ENCODE peak calls at places on chromosomes 13 and 19, in seven cellular contexts. Y is GM23338; L is dorsolateral prefrontal cortex; G is cardiac muscle cell; D is HL-60; M is brain microvascular endothelial cell; U is CD8-positive, alpha-beta T cell. I is an unnamed sample.

GRCh38 chr13:114062754-114063153 is 69.7 kb downstream of the RASA3 start:
- DNase-seq in L (no peak), M (no peak), Y (no peak), U (no peak), D (peak; percentile 94), G (peak; percentile 31), I (no peak)

GRCh38 chr13:37701306-37701705 is 102.7 kb upstream of the POSTN start:
- DNase-seq in M (peak; percentile 79), U (no peak), D (no peak), L (no peak), G (peak; percentile 84), Y (no peak), I (no peak)

GRCh38 chr13:109312399-109312798 is 474.0 kb downstream of the IRS2 start:
- DNase-seq in U (no peak), Y (no peak), L (no peak), D (no peak), M (no peak), G (no peak), I (no peak)

GRCh38 chr19:20271215-20271926 is 104.4 kb downstream of the ZNF486 start:
- DNase-seq in D (no peak), L (no peak), Y (no peak), M (no peak), G (no peak), U (no peak), I (no peak)

GRCh38 chr19:57192993-57193392 is 1.7 kb downstream of the ZNF264 start:
- DNase-seq in L (no peak), M (no peak), Y (no peak), D (no peak), U (no peak), G (no peak), I (no peak)

GRCh38 chr13:93700115-93700514 is 473.5 kb downstream of the GPC6 start:
- DNase-seq in G (no peak), L (no peak), D (no peak), U (no peak), M (peak; percentile 44), Y (no peak), I (no peak)

GRCh38 chr19:7699422-7700127 is 2.4 kb downstream of the FCER2 start:
- DNase-seq in M (no peak), U (no peak), G (no peak), L (no peak), Y (no peak), D (no peak), I (no peak)

GRCh38 chr13:31160857-31161582 is 684 bp downstream of the HSPH1 start:
- DNase-seq in D (peak; percentile 85), Y (peak; percentile 54), M (peak; percentile 76), U (peak; percentile 67), G (peak; percentile 85), L (peak; percentile 28), I (peak; percentile 33)

GRCh38 chr19:11821474-11821873 is 7.4 kb downstream of the ZNF440 start:
- DNase-seq in G (peak; percentile 54), L (no peak), M (peak; percentile 25), U (no peak), Y (no peak), D (no peak), I (no peak)

GRCh38 chr19:11410682-11411081 is 8.4 kb downstream of the RGL3 start:
- DNase-seq in Y (no peak), L (no peak), D (no peak), U (no peak), G (no peak), M (no peak), I (no peak)

GRCh38 chr13:73984949-73985691 is 149.1 kb downstream of the KLF12 start:
- DNase-seq in Y (peak; percentile 37), D (no peak), G (peak; percentile 68), M (no peak), U (peak; percentile 85), L (peak; percentile 14), I (no peak)

GRCh38 chr13:64688893-64689677 is 2541.1 kb downstream of the PCDH9 start:
- DNase-seq in D (no peak), Y (no peak), M (peak; percentile 40), L (no peak), U (no peak), G (no peak), I (peak; percentile 36)

GRCh38 chr19:34241513-34242337 is 12.6 kb upstream of the GARRE1 start:
- DNase-seq in Y (peak; percentile 93), G (no peak), U (no peak), M (no peak), L (no peak), D (peak; percentile 18), I (no peak)

GRCh38 chr13:100916943-100917342 is 242.3 kb upstream of the TMTC4 start:
- DNase-seq in G (no peak), L (no peak), Y (no peak), U (no peak), M (no peak), D (no peak), I (no peak)

DNA sequence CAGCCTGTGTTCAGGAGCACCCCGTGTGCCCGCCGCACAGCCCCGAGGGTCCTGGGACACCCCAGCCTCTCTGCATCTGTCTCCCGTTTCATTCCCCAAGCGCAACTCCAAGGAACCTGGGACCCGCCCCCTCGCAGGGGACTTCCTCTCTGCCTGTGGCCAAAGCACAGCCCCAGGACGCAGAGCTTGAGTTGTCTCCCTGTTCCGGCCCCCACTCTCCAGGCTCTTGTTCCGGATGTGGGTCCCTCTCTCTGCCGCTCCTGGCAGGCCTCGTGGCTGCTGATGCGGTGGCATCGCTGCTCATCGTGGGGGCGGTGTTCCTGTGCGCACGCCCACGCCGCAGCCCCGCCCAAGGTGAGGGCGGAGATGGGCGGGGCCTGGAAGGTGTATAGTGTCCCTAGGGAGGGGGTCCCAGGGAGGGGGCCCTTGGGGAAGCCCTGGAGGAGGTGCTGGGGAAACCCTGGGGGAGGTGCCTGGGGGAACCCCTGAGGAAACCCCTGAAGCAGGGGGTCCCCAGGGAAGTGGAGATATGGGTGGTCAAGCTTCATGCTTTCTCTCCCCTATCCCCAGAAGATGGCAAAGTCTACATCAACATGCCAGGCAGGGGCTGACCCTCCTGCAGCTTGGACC is 1.3 kb downstream of the HCST start:
- DNase-seq in G (peak; percentile 73), U (peak; percentile 94), D (peak; percentile 99), M (peak; percentile 54), L (no peak), Y (peak; percentile 95), I (no peak)
- H3K4me3 ChIP-seq in G (no peak overlapping the region), U (peak overlapping the region; percentile 72), D (peak overlapping the region; percentile 91), M (peak overlapping the region; percentile 41), L (no peak overlapping the region), Y (peak overlapping the region; percentile 72), I (peak overlapping the region; percentile 37)

GRCh38 chr19:15264061-15264932 is 32.0 kb upstream of the EPHX3 start:
- DNase-seq in M (peak; percentile 51), D (peak; percentile 66), L (peak; percentile 69), G (peak; percentile 78), Y (peak; percentile 93), U (peak; percentile 82), I (peak; percentile 34)
- H3K27ac ChIP-seq in M (no peak overlapping the region), D (no peak overlapping the region), L (peak overlapping the region; percentile 84), G (peak overlapping the region; percentile 54), Y (no peak overlapping the region), U (no peak overlapping the region), I (no peak overlapping the region)

GRCh38 chr19:55087542-55087935 is 11.9 kb downstream of the EPS8L1 start:
- DNase-seq in U (no peak), D (no peak), G (peak; percentile 32), Y (peak; percentile 62), L (no peak), M (no peak), I (no peak)
- H3K4me3 ChIP-seq in U (peak overlapping the region; percentile 34), D (no peak overlapping the region), G (peak overlapping the region; percentile 36), Y (peak overlapping the region; percentile 79), L (peak overlapping the region; percentile 46), M (peak overlapping the region; percentile 59), I (peak overlapping the region; percentile 68)

DNA sequence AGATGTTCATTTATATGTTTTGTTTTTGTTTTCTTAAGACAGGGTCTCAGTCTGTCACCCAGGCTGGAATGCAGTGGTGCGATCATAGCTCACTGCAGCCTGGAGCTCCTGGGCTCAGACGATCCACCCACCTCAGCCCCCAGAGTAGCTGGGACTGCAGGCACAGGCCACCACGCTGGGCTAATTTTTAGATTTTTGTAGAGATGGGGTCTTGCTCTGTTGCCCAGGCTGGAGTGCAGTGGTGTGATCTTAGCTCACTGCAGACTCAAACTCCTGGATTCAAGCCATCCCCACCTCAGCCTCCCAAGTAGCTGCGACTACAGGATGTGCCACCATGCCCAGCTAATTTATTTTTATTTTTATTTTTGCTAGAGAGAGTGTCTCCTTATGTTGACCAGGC is 45.7 kb downstream of the NFIC start:
- DNase-seq in U (no peak), D (no peak), M (no peak), L (no peak), Y (no peak), G (no peak), I (no peak)
- H3K27ac ChIP-seq in U (no peak overlapping the region), D (no peak overlapping the region), M (no peak overlapping the region), L (peak overlapping the region; percentile 64), Y (no peak overlapping the region), G (no peak overlapping the region), I (no peak overlapping the region)

GRCh38 chr13:26048745-26049144 is 3.1 kb downstream of the SHISA2 start:
- DNase-seq in D (no peak), Y (no peak), G (no peak), U (no peak), L (no peak), M (no peak), I (no peak)

GRCh38 chr13:26051231-26052135 is at the start of gene SHISA2:
- DNase-seq in L (peak; percentile 38), D (peak; percentile 20), Y (peak; percentile 82), U (peak; percentile 74), M (no peak), G (peak; percentile 74), I (no peak)

GRCh38 chr13:26052136-26052736 is 420 bp upstream of the SHISA2 start:
- DNase-seq in G (no peak), U (no peak), D (no peak), Y (peak; percentile 43), M (no peak), L (no peak), I (no peak)

GRCh38 chr13:26053418-26053980 is 1.7 kb upstream of the SHISA2 start:
- DNase-seq in U (no peak), D (no peak), G (no peak), M (no peak), Y (no peak), L (no peak), I (no peak)

GRCh38 chr13:26050568-26051230 is 1.1 kb downstream of the SHISA2 start:
- DNase-seq in U (peak; percentile 55), D (no peak), L (no peak), G (peak; percentile 34), M (no peak), Y (peak; percentile 79), I (no peak)
- H3K4me3 ChIP-seq in U (peak overlapping the region; percentile 42), D (peak overlapping the region; percentile 52), L (peak overlapping the region; percentile 40), G (peak overlapping the region; percentile 51), M (peak overlapping the region; percentile 62), Y (peak overlapping the region; percentile 82), I (no peak overlapping the region)

GRCh38 chr13:112576768-112577167 is 11.2 kb downstream of the TUBGCP3 start:
- DNase-seq in M (no peak), U (no peak), G (no peak), L (no peak), D (no peak), Y (no peak), I (no peak)

GRCh38 chr13:112575295-112575622 is 12.7 kb downstream of the TUBGCP3 start:
- DNase-seq in U (no peak), M (no peak), Y (no peak), D (no peak), G (no peak), L (no peak), I (no peak)

GRCh38 chr13:112574476-112575294 is 13.3 kb downstream of the TUBGCP3 start:
- DNase-seq in M (no peak), Y (no peak), G (no peak), L (no peak), U (no peak), D (peak; percentile 37), I (no peak)

GRCh38 chr13:112576191-112576590 is 11.8 kb downstream of the TUBGCP3 start:
- DNase-seq in Y (no peak), M (no peak), U (no peak), L (no peak), G (no peak), D (no peak), I (no peak)

GRCh38 chr13:112575680-112576079 is 12.3 kb downstream of the TUBGCP3 start:
- DNase-seq in D (peak; percentile 29), L (no peak), U (no peak), G (no peak), Y (peak; percentile 70), M (no peak), I (no peak)
- H3K27ac ChIP-seq in D (peak overlapping the region; percentile 50), L (no peak overlapping the region), U (no peak overlapping the region), G (no peak overlapping the region), Y (peak overlapping the region; percentile 28), M (no peak overlapping the region), I (no peak overlapping the region)

I was measured in AG04450.